ENCODE peak calls at places on chromosomes 2 and 18, in six cellular contexts. L is HepG2, Z is GM23338, B is IMR-90, J is neural progenitor cell, I is hepatocyte. A is an unnamed sample.

GRCh38 chr18:77632738-77633137 is 383.1 kb downstream of the GALR1 start:
- DNase-seq in L (no peak), B (no peak), Z (no peak), J (no peak), I (no peak), A (no peak)

GRCh38 chr2:66874411-66874810 is 439.5 kb downstream of the MEIS1 start:
- DNase-seq in I (no peak), Z (no peak), B (peak), L (no peak), J (no peak), A (no peak)

GRCh38 chr2:31333527-31334183 is 80.9 kb downstream of the XDH start:
- DNase-seq in I (peak), B (peak), L (peak), Z (peak), J (peak), A (peak)

GRCh38 chr18:35178260-35178659 is 62.6 kb upstream of the ZNF397 start:
- DNase-seq in L (no peak), B (peak), J (no peak), I (no peak), Z (no peak), A (peak)

GRCh38 chr2:36513661-36514060 is 84.3 kb downstream of the FEZ2 start:
- DNase-seq in L (no peak), J (no peak), Z (no peak), I (no peak), B (no peak), A (no peak)

GRCh38 chr18:59446012-59446411 is 86.9 kb upstream of the LMAN1 start:
- DNase-seq in L (no peak), B (peak), J (peak), Z (peak), I (peak), A (peak)

GRCh38 chr2:170077830-170078569 is 99.9 kb upstream of the MYO3B start:
- DNase-seq in B (no peak), L (no peak), Z (peak), J (peak), I (no peak), A (no peak)

GRCh38 chr2:133169527-133169926 is 398.7 kb downstream of the NCKAP5 start:
- DNase-seq in B (no peak), L (no peak), J (no peak), I (no peak), Z (no peak), A (no peak)

GRCh38 chr18:66752733-66753132 is 148.8 kb upstream of the CDH19 start:
- DNase-seq in J (no peak), Z (no peak), I (peak), B (no peak), L (no peak), A (peak)

GRCh38 chr18:54926593-54927297 is 32.5 kb downstream of the CCDC68 start:
- DNase-seq in J (no peak), I (no peak), Z (no peak), B (peak), L (no peak), A (peak)

GRCh38 chr18:3692113-3692621 is 242.2 kb downstream of the TGIF1 start:
- DNase-seq in B (no peak), I (no peak), J (no peak), Z (no peak), L (peak), A (no peak)

GRCh38 chr2:38540580-38541290 is 62.0 kb downstream of the HNRNPLL start:
- DNase-seq in J (no peak), Z (no peak), B (no peak), L (no peak), I (no peak), A (peak)

GRCh38 chr2:128413014-128413717 is 94.5 kb upstream of the HS6ST1 start:
- DNase-seq in J (no peak), L (no peak), B (no peak), I (no peak), Z (no peak), A (no peak)

GRCh38 chr18:57901819-57902600 is 98.9 kb upstream of the ATP8B1 start:
- DNase-seq in Z (peak), I (peak), L (peak), B (peak), J (no peak), A (peak)

GRCh38 chr2:25312958-25313710 is 28.6 kb downstream of the DNMT3A start:
- DNase-seq in I (no peak), L (no peak), B (no peak), J (no peak), Z (no peak), A (no peak)

GRCh38 chr2:167114018-167114417 is 225.7 kb downstream of the XIRP2 start:
- DNase-seq in I (no peak), J (no peak), L (no peak), B (peak), Z (no peak), A (no peak)

GRCh38 chr2:10164611-10165010 is 42.1 kb downstream of the RRM2 start:
- DNase-seq in B (no peak), J (no peak), I (no peak), Z (no peak), L (no peak), A (no peak)

GRCh38 chr2:10161206-10161931 is 38.8 kb downstream of the RRM2 start:
- DNase-seq in B (peak), Z (no peak), L (no peak), I (peak), J (no peak), A (no peak)

GRCh38 chr2:10161961-10162441 is 39.5 kb downstream of the RRM2 start:
- DNase-seq in I (no peak), L (no peak), Z (no peak), J (no peak), B (no peak), A (peak)

GRCh38 chr2:10163498-10164486 is 41.3 kb downstream of the RRM2 start:
- DNase-seq in B (peak), L (no peak), Z (no peak), J (no peak), I (no peak), A (no peak)

DNA sequence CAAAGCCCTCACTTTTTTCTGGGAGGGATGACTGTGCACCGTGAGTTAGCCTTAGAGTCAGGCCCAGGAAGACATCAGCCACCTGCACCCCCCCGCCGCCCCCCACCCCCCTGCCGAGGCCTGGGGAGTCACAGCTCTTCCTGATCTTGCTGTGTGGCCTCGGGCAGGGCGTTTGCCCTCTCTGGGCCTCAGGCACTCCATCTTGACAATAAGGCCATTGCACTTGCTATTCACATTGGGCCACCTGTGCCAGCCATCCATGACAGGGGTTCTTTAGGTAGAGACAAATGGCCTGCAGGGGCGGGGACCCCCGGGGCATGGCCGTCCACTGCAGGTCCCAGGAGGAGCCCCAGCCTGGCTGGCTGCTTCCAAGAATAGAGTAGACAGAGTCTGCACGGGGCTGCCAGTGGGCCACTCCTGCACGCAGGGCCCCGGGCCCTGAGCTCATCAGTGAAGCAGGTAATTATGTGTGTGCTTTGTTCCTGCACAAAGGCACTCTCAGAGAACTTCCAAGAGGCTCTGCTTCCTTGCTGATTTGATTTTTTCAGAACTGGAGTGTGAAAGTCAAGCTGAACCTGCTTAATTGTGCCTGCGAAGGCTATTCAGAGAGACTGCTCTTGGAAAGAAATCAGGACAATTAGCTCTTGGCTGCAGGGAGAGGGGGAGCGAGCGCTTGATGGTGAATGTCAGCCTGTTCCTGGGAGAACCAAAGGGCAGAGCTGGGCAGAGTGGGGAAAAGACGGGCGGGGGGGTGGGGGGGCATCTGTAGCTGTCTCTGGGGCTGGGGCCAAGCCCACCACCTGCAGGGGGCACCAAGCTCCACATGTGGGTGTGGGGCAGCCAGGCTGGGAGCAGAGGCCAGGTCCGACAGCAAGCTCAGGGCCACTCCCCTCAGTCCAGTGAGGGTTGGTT is 40.3 kb downstream of the RRM2 start:
- DNase-seq in J (peak), Z (peak), L (no peak), I (no peak), B (no peak), A (no peak)
- H3K27ac ChIP-seq in J (peak), Z (no peak), L (no peak), I (no peak), B (no peak), A (no peak)

GRCh38 chr2:241848761-241849615 is 9.7 kb downstream of the PDCD1 start:
- DNase-seq in J (no peak), I (no peak), Z (no peak), L (no peak), B (no peak), A (no peak)

GRCh38 chr2:241843321-241844065 is 15.2 kb downstream of the PDCD1 start:
- DNase-seq in L (no peak), B (no peak), J (no peak), Z (no peak), I (no peak), A (no peak)

GRCh38 chr2:241844066-241844728 is 14.5 kb downstream of the PDCD1 start:
- DNase-seq in B (peak), I (peak), L (no peak), Z (peak), J (peak), A (peak)

GRCh38 chr2:241844831-241845578 is 13.7 kb downstream of the PDCD1 start:
- DNase-seq in L (no peak), I (no peak), B (no peak), Z (no peak), J (no peak), A (no peak)

DNA sequence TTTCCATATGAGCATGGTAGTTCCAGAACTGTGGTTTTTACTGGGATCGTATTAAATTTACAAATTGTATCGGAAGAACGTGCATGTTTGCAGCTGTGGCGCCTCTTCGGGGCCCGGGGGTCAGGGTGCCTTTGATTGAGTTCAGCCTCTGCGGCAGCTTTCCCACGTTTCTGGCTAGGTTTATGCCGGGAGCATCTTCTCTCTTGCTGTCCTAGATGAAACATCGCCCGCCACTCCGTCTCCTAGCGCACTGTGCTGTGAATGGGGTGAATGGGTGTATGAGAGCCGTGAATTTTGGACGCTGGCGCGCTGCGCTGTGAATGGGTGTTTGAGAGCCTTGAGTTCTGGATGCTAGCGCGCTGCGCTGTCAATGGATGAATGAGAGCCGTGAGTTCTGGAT is 12.3 kb downstream of the PDCD1 start:
- DNase-seq in Z (no peak), J (no peak), B (no peak), L (no peak), I (no peak), A (no peak)
- H3K4me2 ChIP-seq in Z (no peak), J (no peak), B (no peak), L (no peak), I (no peak), A (no peak)

DNA sequence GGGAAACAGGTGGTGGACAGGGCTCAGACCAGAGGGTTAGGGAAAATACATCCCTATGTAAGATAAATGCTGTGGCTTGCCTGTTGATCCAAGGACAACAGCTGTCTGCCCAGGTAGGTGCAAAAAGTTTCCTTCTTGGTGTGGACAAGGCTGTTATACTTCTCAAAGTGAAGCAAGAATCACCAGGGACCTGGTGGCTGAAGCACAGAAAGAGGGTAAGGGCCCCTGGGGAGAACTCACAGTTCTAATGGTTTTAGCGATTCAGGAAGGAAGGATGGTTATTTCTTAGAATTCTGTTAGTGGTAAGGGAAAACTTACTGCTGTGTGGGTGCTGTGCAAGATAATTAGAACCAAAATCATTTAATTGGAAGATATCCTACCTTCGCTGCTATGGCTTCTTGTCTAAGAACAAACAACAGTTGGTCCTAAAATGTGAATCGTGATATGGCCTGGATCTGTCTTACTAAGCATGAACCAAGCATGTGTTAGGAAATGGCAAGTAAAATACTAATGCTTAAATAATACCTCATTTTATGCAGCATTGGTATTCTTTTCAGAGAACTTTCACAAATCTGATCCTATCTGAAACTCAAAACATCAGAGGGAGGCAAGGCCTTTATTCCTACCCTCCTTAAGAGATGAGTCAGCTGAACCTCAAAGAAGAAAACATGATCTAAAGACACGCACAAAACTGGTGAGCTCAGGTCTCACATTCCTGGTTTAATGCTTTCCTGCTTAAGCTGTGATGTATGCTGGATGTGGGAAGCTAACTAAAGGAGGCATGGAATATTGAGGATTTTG is 159.2 kb upstream of the THUMPD2 start:
- DNase-seq in L (no peak), J (no peak), Z (no peak), I (no peak), B (peak), A (peak)
- H3K27ac ChIP-seq in L (no peak), J (no peak), Z (no peak), I (no peak), B (peak), A (no peak)

GRCh38 chr2:239669181-239669898 is 268.5 kb upstream of the HDAC4 start:
- DNase-seq in B (no peak), I (no peak), J (no peak), Z (peak), L (no peak), A (no peak)
- H3K4me2 ChIP-seq in B (no peak), I (no peak), J (no peak), Z (no peak), L (no peak), A (no peak)

GRCh38 chr2:101803128-101803527 is 105.6 kb downstream of the MAP4K4 start:
- DNase-seq in J (no peak), Z (no peak), L (peak), I (no peak), B (peak), A (peak)
- H3K27ac ChIP-seq in J (no peak), Z (no peak), L (peak), I (peak), B (no peak), A (peak)